ENCODE peak calls at places on chromosomes 13 and 19, in seven cellular contexts. One of them, this sample, is unnamed.

GRCh38 chr13:23817136-23817535 is 72.1 kb downstream of the MIPEP start:
- DNase-seq in glutamatergic neuron: no peak
- DNase-seq in coronary artery: no peak
- DNase-seq in lower leg skin: no peak
- DNase-seq in fibroblast of lung: no peak
- DNase-seq in activated B cell treated with CpG ODN at 0.5 μM for 24 hours: no peak
- DNase-seq in AG04450: no peak
- DNase-seq in this sample: no peak

GRCh38 chr19:55353803-55354697 is 469 bp downstream of the COX6B2 start:
- DNase-seq in glutamatergic neuron: peak
- DNase-seq in coronary artery: no peak
- DNase-seq in AG04450: no peak
- DNase-seq in activated B cell treated with CpG ODN at 0.5 μM for 24 hours: peak
- DNase-seq in lower leg skin: no peak
- DNase-seq in fibroblast of lung: no peak
- DNase-seq in this sample: no peak

GRCh38 chr19:38049105-38049649 is 142.2 kb downstream of the SIPA1L3 start:
- DNase-seq in AG04450: no peak
- DNase-seq in fibroblast of lung: no peak
- DNase-seq in coronary artery: no peak
- DNase-seq in glutamatergic neuron: no peak
- DNase-seq in lower leg skin: no peak
- DNase-seq in activated B cell treated with CpG ODN at 0.5 μM for 24 hours: peak
- DNase-seq in this sample: no peak

GRCh38 chr13:26343816-26344215 is 89.9 kb downstream of the CDK8 start:
- DNase-seq in lower leg skin: no peak
- DNase-seq in activated B cell treated with CpG ODN at 0.5 μM for 24 hours: no peak
- DNase-seq in coronary artery: no peak
- DNase-seq in glutamatergic neuron: no peak
- DNase-seq in AG04450: no peak
- DNase-seq in fibroblast of lung: no peak
- DNase-seq in this sample: no peak

GRCh38 chr19:18650468-18651001 is 13.7 kb downstream of the KLHL26 start:
- DNase-seq in lower leg skin: peak
- DNase-seq in coronary artery: peak
- DNase-seq in glutamatergic neuron: no peak
- DNase-seq in fibroblast of lung: peak
- DNase-seq in activated B cell treated with CpG ODN at 0.5 μM for 24 hours: no peak
- DNase-seq in AG04450: peak
- DNase-seq in this sample: no peak

GRCh38 chr13:41652735-41653361 is 195.5 kb downstream of the RGCC start:
- DNase-seq in coronary artery: no peak
- DNase-seq in AG04450: peak
- DNase-seq in glutamatergic neuron: no peak
- DNase-seq in lower leg skin: no peak
- DNase-seq in activated B cell treated with CpG ODN at 0.5 μM for 24 hours: no peak
- DNase-seq in fibroblast of lung: peak
- DNase-seq in this sample: peak

GRCh38 chr13:99979453-99980200 is 2.0 kb upstream of the ZIC2 start:
- DNase-seq in fibroblast of lung: no peak
- DNase-seq in activated B cell treated with CpG ODN at 0.5 μM for 24 hours: no peak
- DNase-seq in glutamatergic neuron: peak
- DNase-seq in lower leg skin: no peak
- DNase-seq in AG04450: no peak
- DNase-seq in coronary artery: no peak
- DNase-seq in this sample: no peak

GRCh38 chr19:49339364-49340068 is 4.3 kb downstream of the CD37 start:
- DNase-seq in lower leg skin: peak
- DNase-seq in AG04450: peak
- DNase-seq in glutamatergic neuron: peak
- DNase-seq in activated B cell treated with CpG ODN at 0.5 μM for 24 hours: peak
- DNase-seq in fibroblast of lung: peak
- DNase-seq in coronary artery: peak
- DNase-seq in this sample: peak

GRCh38 chr19:27971071-27971470 is 1241.9 kb downstream of the UQCRFS1 start:
- DNase-seq in lower leg skin: no peak
- DNase-seq in activated B cell treated with CpG ODN at 0.5 μM for 24 hours: no peak
- DNase-seq in AG04450: no peak
- DNase-seq in glutamatergic neuron: no peak
- DNase-seq in coronary artery: no peak
- DNase-seq in fibroblast of lung: no peak
- DNase-seq in this sample: no peak

GRCh38 chr19:37127999-37128820 is 44.3 kb downstream of the ZNF585A start:
- DNase-seq in AG04450: no peak
- DNase-seq in fibroblast of lung: no peak
- DNase-seq in activated B cell treated with CpG ODN at 0.5 μM for 24 hours: no peak
- DNase-seq in lower leg skin: no peak
- DNase-seq in glutamatergic neuron: no peak
- DNase-seq in coronary artery: no peak
- DNase-seq in this sample: no peak

GRCh38 chr19:4115050-4115817 is 8.7 kb downstream of the MAP2K2 start:
- DNase-seq in AG04450: no peak
- DNase-seq in lower leg skin: no peak
- DNase-seq in coronary artery: no peak
- DNase-seq in glutamatergic neuron: peak
- DNase-seq in activated B cell treated with CpG ODN at 0.5 μM for 24 hours: peak
- DNase-seq in fibroblast of lung: no peak
- DNase-seq in this sample: no peak

GRCh38 chr13:105543742-105544141 is 991.7 kb downstream of the EFNB2 start:
- DNase-seq in glutamatergic neuron: no peak
- DNase-seq in coronary artery: no peak
- DNase-seq in lower leg skin: no peak
- DNase-seq in fibroblast of lung: peak
- DNase-seq in AG04450: no peak
- DNase-seq in activated B cell treated with CpG ODN at 0.5 μM for 24 hours: no peak
- DNase-seq in this sample: no peak

GRCh38 chr19:18520848-18521691 is 800 bp downstream of the ELL start:
- DNase-seq in AG04450: no peak
- DNase-seq in lower leg skin: no peak
- DNase-seq in fibroblast of lung: no peak
- DNase-seq in glutamatergic neuron: peak
- DNase-seq in coronary artery: peak
- DNase-seq in activated B cell treated with CpG ODN at 0.5 μM for 24 hours: peak
- DNase-seq in this sample: peak

GRCh38 chr19:4058696-4059492 is 7.8 kb downstream of the ZBTB7A start:
- DNase-seq in AG04450: no peak
- DNase-seq in lower leg skin: peak
- DNase-seq in fibroblast of lung: no peak
- DNase-seq in activated B cell treated with CpG ODN at 0.5 μM for 24 hours: no peak
- DNase-seq in coronary artery: no peak
- DNase-seq in glutamatergic neuron: peak
- DNase-seq in this sample: no peak

GRCh38 chr13:75785130-75785529 is 149.0 kb downstream of the LMO7 start:
- DNase-seq in lower leg skin: no peak
- DNase-seq in AG04450: no peak
- DNase-seq in glutamatergic neuron: no peak
- DNase-seq in coronary artery: no peak
- DNase-seq in activated B cell treated with CpG ODN at 0.5 μM for 24 hours: no peak
- DNase-seq in fibroblast of lung: peak
- DNase-seq in this sample: no peak

GRCh38 chr13:34208326-34208725 is 390.4 kb downstream of the RFC3 start:
- DNase-seq in coronary artery: no peak
- DNase-seq in lower leg skin: no peak
- DNase-seq in activated B cell treated with CpG ODN at 0.5 μM for 24 hours: no peak
- DNase-seq in AG04450: no peak
- DNase-seq in fibroblast of lung: no peak
- DNase-seq in glutamatergic neuron: no peak
- DNase-seq in this sample: no peak

GRCh38 chr13:39245688-39246087 is 207.4 kb downstream of the NHLRC3 start:
- DNase-seq in coronary artery: no peak
- DNase-seq in AG04450: no peak
- DNase-seq in lower leg skin: no peak
- DNase-seq in glutamatergic neuron: no peak
- DNase-seq in activated B cell treated with CpG ODN at 0.5 μM for 24 hours: no peak
- DNase-seq in fibroblast of lung: no peak
- DNase-seq in this sample: no peak

GRCh38 chr19:40302224-40303011 is 17.3 kb upstream of the AKT2 start:
- DNase-seq in activated B cell treated with CpG ODN at 0.5 μM for 24 hours: no peak
- DNase-seq in glutamatergic neuron: no peak
- DNase-seq in AG04450: no peak
- DNase-seq in lower leg skin: no peak
- DNase-seq in coronary artery: no peak
- DNase-seq in fibroblast of lung: no peak
- DNase-seq in this sample: no peak

GRCh38 chr19:45616709-45617027 is 14.7 kb upstream of the GPR4 start:
- DNase-seq in activated B cell treated with CpG ODN at 0.5 μM for 24 hours: no peak
- DNase-seq in lower leg skin: no peak
- DNase-seq in coronary artery: no peak
- DNase-seq in AG04450: no peak
- DNase-seq in fibroblast of lung: no peak
- DNase-seq in glutamatergic neuron: no peak
- DNase-seq in this sample: no peak

GRCh38 chr13:93758575-93758974 is 532.0 kb downstream of the GPC6 start:
- DNase-seq in AG04450: no peak
- DNase-seq in coronary artery: no peak
- DNase-seq in fibroblast of lung: peak
- DNase-seq in glutamatergic neuron: no peak
- DNase-seq in activated B cell treated with CpG ODN at 0.5 μM for 24 hours: no peak
- DNase-seq in lower leg skin: no peak
- DNase-seq in this sample: no peak

GRCh38 chr19:41734585-41734984 is 20.7 kb upstream of the CEACAM6 start:
- DNase-seq in lower leg skin: no peak
- DNase-seq in AG04450: no peak
- DNase-seq in glutamatergic neuron: no peak
- DNase-seq in activated B cell treated with CpG ODN at 0.5 μM for 24 hours: no peak
- DNase-seq in fibroblast of lung: no peak
- DNase-seq in coronary artery: peak
- DNase-seq in this sample: no peak

GRCh38 chr19:33403221-33403972 is 29.9 kb downstream of the CEBPG start:
- DNase-seq in lower leg skin: no peak
- DNase-seq in fibroblast of lung: peak
- DNase-seq in coronary artery: no peak
- DNase-seq in AG04450: no peak
- DNase-seq in glutamatergic neuron: peak
- DNase-seq in activated B cell treated with CpG ODN at 0.5 μM for 24 hours: no peak
- DNase-seq in this sample: no peak

GRCh38 chr13:46964789-46965527 is 68.1 kb upstream of the HTR2A start:
- DNase-seq in coronary artery: no peak
- DNase-seq in AG04450: no peak
- DNase-seq in fibroblast of lung: peak
- DNase-seq in lower leg skin: no peak
- DNase-seq in glutamatergic neuron: no peak
- DNase-seq in activated B cell treated with CpG ODN at 0.5 μM for 24 hours: no peak
- DNase-seq in this sample: no peak

GRCh38 chr13:109494955-109495354 is 291.4 kb downstream of the IRS2 start:
- DNase-seq in activated B cell treated with CpG ODN at 0.5 μM for 24 hours: no peak
- DNase-seq in fibroblast of lung: peak
- DNase-seq in glutamatergic neuron: no peak
- DNase-seq in lower leg skin: no peak
- DNase-seq in coronary artery: no peak
- DNase-seq in AG04450: no peak
- DNase-seq in this sample: no peak
- TF ChIP-seq CTCF in activated B cell treated with CpG ODN at 0.5 μM for 24 hours: no peak
- TF ChIP-seq CTCF in fibroblast of lung: no peak
- TF ChIP-seq CTCF in glutamatergic neuron: no peak
- TF ChIP-seq CTCF in lower leg skin: no peak
- TF ChIP-seq CTCF in coronary artery: no peak
- TF ChIP-seq CTCF in AG04450: no peak
- TF ChIP-seq CTCF in this sample: no peak

DNA sequence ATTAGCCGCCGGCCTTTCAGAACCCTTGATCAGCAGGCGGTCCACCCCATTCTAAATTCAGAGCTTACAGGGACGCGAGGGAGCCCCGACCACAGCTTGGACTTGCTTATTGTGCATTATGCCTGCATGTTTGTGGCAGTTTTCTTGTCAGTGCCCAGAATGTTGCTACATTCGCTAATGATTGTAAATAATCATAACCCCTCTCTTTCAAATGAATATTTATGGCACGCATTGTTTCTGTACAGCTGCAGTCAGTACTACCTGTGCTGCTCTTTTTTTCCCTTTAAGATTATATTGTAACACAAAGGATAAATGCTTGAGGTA is 321 bp upstream of the VPS36 start:
- DNase-seq in activated B cell treated with CpG ODN at 0.5 μM for 24 hours: no peak
- DNase-seq in fibroblast of lung: no peak
- DNase-seq in glutamatergic neuron: no peak
- DNase-seq in coronary artery: no peak
- DNase-seq in lower leg skin: no peak
- DNase-seq in AG04450: no peak
- DNase-seq in this sample: no peak
- TF ChIP-seq CTCF in activated B cell treated with CpG ODN at 0.5 μM for 24 hours: no peak
- TF ChIP-seq CTCF in fibroblast of lung: no peak
- TF ChIP-seq CTCF in glutamatergic neuron: peak
- TF ChIP-seq CTCF in coronary artery: no peak
- TF ChIP-seq CTCF in lower leg skin: no peak
- TF ChIP-seq CTCF in AG04450: no peak
- TF ChIP-seq CTCF in this sample: no peak

DNA sequence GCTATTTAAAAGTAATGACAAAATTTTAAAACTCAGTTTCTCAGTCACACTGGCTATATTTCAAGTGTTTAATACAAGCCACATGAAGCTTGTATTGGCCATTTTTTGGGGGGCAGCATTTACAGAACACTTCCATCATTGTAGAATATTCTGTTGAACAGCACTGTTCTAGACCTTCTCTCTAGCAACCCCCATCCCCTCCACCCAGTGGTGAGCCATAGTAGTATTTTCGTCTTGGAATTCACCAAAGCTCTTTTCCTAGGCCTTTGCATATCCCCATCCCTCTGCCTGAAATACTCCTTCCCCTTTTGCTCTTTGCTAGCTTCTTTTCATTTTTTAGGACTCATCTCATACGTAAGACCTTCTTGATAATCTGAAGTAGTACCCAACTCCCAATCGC is 99.5 kb downstream of the ZC3H13 start:
- DNase-seq in fibroblast of lung: no peak
- DNase-seq in lower leg skin: no peak
- DNase-seq in AG04450: no peak
- DNase-seq in activated B cell treated with CpG ODN at 0.5 μM for 24 hours: no peak
- DNase-seq in glutamatergic neuron: no peak
- DNase-seq in coronary artery: no peak
- DNase-seq in this sample: no peak
- TF ChIP-seq CTCF in fibroblast of lung: no peak
- TF ChIP-seq CTCF in lower leg skin: no peak
- TF ChIP-seq CTCF in AG04450: no peak
- TF ChIP-seq CTCF in activated B cell treated with CpG ODN at 0.5 μM for 24 hours: no peak
- TF ChIP-seq CTCF in glutamatergic neuron: no peak
- TF ChIP-seq CTCF in coronary artery: no peak
- TF ChIP-seq CTCF in this sample: no peak

DNA sequence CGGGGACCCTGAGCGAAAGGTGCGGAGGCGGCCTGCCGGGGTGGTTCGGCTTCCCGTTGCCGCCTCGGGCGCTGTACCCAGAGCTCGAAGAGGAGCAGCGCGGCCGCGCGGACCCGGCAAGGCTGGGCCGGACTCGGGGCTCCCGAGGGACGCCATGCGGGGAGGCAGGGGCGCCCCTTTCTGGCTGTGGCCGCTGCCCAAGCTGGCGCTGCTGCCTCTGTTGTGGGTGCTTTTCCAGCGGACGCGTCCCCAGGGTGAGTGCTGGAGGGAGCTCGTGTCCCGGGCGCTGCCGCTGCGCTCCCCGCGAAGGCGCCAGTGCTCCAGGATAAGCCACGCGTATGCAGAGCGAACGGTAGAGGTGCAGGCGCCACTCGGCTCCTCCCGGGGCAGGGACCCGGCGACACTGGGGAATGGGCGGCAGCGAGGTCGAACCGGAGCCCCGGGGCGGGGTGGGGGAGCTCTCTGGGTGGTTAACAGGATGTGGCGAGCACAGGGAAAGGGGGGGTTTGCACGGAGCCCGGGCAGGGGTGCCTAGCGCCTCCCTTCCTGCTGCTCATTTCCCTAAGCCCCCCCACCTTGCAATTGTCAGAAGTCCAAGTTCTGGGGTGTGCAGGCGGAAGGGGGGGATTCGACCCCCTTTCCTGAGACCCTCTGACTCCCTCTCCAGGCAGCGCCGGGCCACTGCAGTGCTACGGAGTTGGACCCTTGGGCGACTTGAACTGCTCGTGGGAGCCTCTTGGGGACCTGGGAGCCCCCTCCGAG is at the start of gene IL27RA:
- DNase-seq in glutamatergic neuron: peak
- DNase-seq in coronary artery: no peak
- DNase-seq in fibroblast of lung: peak
- DNase-seq in lower leg skin: peak
- DNase-seq in AG04450: no peak
- DNase-seq in activated B cell treated with CpG ODN at 0.5 μM for 24 hours: peak
- DNase-seq in this sample: peak
- TF ChIP-seq CTCF in glutamatergic neuron: peak
- TF ChIP-seq CTCF in coronary artery: peak
- TF ChIP-seq CTCF in fibroblast of lung: peak
- TF ChIP-seq CTCF in lower leg skin: peak
- TF ChIP-seq CTCF in AG04450: peak
- TF ChIP-seq CTCF in activated B cell treated with CpG ODN at 0.5 μM for 24 hours: no peak
- TF ChIP-seq CTCF in this sample: peak